ENCODE peak calls at places on chromosomes 6 and 20, in ten cellular contexts. R is right atrium auricular region, A is mammary epithelial cell, W is tibial artery, U is mesendoderm, F is cardiac muscle cell, C is Caco-2, P is colonic mucosa, Y is right cardiac atrium, Z is lower lobe of right lung. N is an unnamed sample.

GRCh38 chr6:100281471-100281878 is 183.2 kb downstream of the SIM1 start:
- DNase-seq in R (no peak), A (no peak), W (no peak), U (peak; percentile 54), F (peak; percentile 15), C (no peak), P (no peak), Y (no peak), Z (no peak), N (no peak)

GRCh38 chr6:53179961-53180651 is 31.5 kb upstream of the GCM1 start:
- DNase-seq in R (no peak), A (peak; percentile 7), W (peak; percentile 36), U (no peak), F (peak; percentile 17), C (no peak), P (peak; percentile 48), Y (peak; percentile 38), Z (peak; percentile 50), N (peak; percentile 56)

GRCh38 chr20:29741894-29742698 is 1515.4 kb upstream of the DEFB115 start:
- DNase-seq in R (no peak), A (no peak), W (no peak), U (no peak), F (no peak), C (no peak), P (no peak), Y (no peak), Z (no peak), N (no peak)

GRCh38 chr6:26327450-26328264 is 37.3 kb upstream of the BTN3A2 start:
- DNase-seq in R (no peak), A (peak; percentile 71), W (no peak), U (peak; percentile 91), F (no peak), C (peak; percentile 70), P (peak; percentile 77), Y (no peak), Z (no peak), N (peak; percentile 83)

GRCh38 chr20:48547682-48548081 is 280.1 kb downstream of the PREX1 start:
- DNase-seq in R (no peak), A (no peak), W (no peak), U (no peak), F (no peak), C (peak; percentile 50), P (no peak), Y (no peak), Z (no peak), N (no peak)

GRCh38 chr20:15911557-15911956 is 661.7 kb downstream of the KIF16B start:
- DNase-seq in R (no peak), A (no peak), W (no peak), U (no peak), F (no peak), C (no peak), P (no peak), Y (no peak), Z (no peak), N (no peak)

GRCh38 chr20:32569380-32570305 is 15.5 kb downstream of the NOL4L start:
- DNase-seq in R (no peak), A (no peak), W (no peak), U (no peak), F (no peak), C (no peak), P (no peak), Y (no peak), Z (no peak), N (no peak)

GRCh38 chr6:109255946-109256628 is 126.2 kb downstream of the CD164 start:
- DNase-seq in R (no peak), A (no peak), W (no peak), U (no peak), F (no peak), C (no peak), P (peak; percentile 46), Y (no peak), Z (no peak), N (no peak)

GRCh38 chr6:25369043-25369442 is 89.9 kb downstream of the CARMIL1 start:
- DNase-seq in R (no peak), A (no peak), W (no peak), U (no peak), F (no peak), C (no peak), P (no peak), Y (peak; percentile 41), Z (no peak), N (peak; percentile 29)

GRCh38 chr20:24718696-24719095 is 230.4 kb upstream of the CST7 start:
- DNase-seq in R (no peak), A (no peak), W (no peak), U (peak; percentile 16), F (no peak), C (no peak), P (no peak), Y (no peak), Z (no peak), N (no peak)

GRCh38 chr20:17868700-17869231 is 99.8 kb downstream of the SNX5 start:
- DNase-seq in R (no peak), A (no peak), W (peak; percentile 16), U (no peak), F (no peak), C (no peak), P (no peak), Y (no peak), Z (no peak), N (no peak)

GRCh38 chr6:73393278-73393677 is 1.4 kb upstream of the DDX43 start:
- DNase-seq in R (no peak), A (no peak), W (no peak), U (no peak), F (no peak), C (no peak), P (no peak), Y (no peak), Z (no peak), N (peak; percentile 32)

GRCh38 chr6:135030532-135031178 is 24.0 kb downstream of the HBS1L start:
- DNase-seq in R (no peak), A (no peak), W (no peak), U (no peak), F (no peak), C (no peak), P (no peak), Y (no peak), Z (no peak), N (peak; percentile 49)

GRCh38 chr6:159170999-159171712 is 2.0 kb downstream of the FNDC1 start:
- DNase-seq in R (no peak), A (peak; percentile 14), W (peak; percentile 30), U (no peak), F (peak; percentile 8), C (no peak), P (no peak), Y (peak; percentile 25), Z (no peak), N (peak; percentile 91)

GRCh38 chr20:23349338-23350006 is 1.1 kb upstream of the NXT1 start:
- DNase-seq in R (no peak), A (no peak), W (no peak), U (peak; percentile 70), F (peak; percentile 42), C (no peak), P (peak; percentile 32), Y (no peak), Z (no peak), N (no peak)

DNA sequence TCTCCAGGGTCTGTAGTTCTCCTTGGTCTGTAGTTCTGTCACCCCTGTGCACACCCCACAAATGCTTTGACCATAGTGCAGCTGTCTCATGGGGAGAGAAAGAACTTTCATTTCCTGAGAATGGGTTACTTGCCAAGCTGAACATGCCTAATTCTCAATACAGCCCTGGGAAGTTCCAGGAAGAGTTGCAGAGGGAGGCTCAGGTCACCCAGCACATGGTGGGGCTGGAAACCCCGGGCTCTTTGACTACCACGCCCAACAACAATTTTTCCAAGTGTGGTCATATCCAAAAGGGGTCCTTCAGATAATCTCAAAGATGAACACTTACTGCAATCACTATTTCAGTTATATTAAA is 2.2 kb upstream of the PTPRA start:
- DNase-seq in R (no peak), A (peak; percentile 40), W (no peak), U (no peak), F (no peak), C (no peak), P (no peak), Y (no peak), Z (no peak), N (peak; percentile 41)
- H3K4me1 ChIP-seq in R (no peaks in the 10 kb centered on the region), A (peaks cover 20% of the 10 kb centered on the region), W (peaks cover 41% of the 10 kb centered on the region), U (peaks cover 5% of the 10 kb centered on the region), F (peaks cover 9% of the 10 kb centered on the region), C (peaks cover 12% of the 10 kb centered on the region), P (no peaks in the 10 kb centered on the region), Y (peaks cover 3% of the 10 kb centered on the region), Z (peaks cover 42% of the 10 kb centered on the region), N (peaks cover 7% of the 10 kb centered on the region)

GRCh38 chr6:110529907-110530306 is 53.5 kb upstream of the SLC22A16 start:
- DNase-seq in R (no peak), A (peak; percentile 23), W (no peak), U (no peak), F (no peak), C (no peak), P (no peak), Y (no peak), Z (no peak), N (peak; percentile 58)
- H3K4me3 ChIP-seq in R (no peak overlapping the region), A (no peak overlapping the region), W (no peak overlapping the region), U (no peak overlapping the region), F (no peak overlapping the region), C (no peak overlapping the region), P (no peak overlapping the region), Y (no peak overlapping the region), Z (no peak overlapping the region), N (no peak overlapping the region)

GRCh38 chr6:44665683-44666082 is 278.2 kb downstream of the CDC5L start:
- DNase-seq in R (no peak), A (no peak), W (no peak), U (no peak), F (no peak), C (no peak), P (no peak), Y (no peak), Z (no peak), N (no peak)
- H3K4me1 ChIP-seq in R (no peaks in the 10 kb centered on the region), A (peaks cover 39% of the 10 kb centered on the region), W (peaks cover 12% of the 10 kb centered on the region), U (peaks cover 33% of the 10 kb centered on the region), F (peaks cover 6% of the 10 kb centered on the region), C (no peaks in the 10 kb centered on the region), P (no peaks in the 10 kb centered on the region), Y (no peaks in the 10 kb centered on the region), Z (peaks cover 13% of the 10 kb centered on the region), N (peaks cover 8% of the 10 kb centered on the region)

GRCh38 chr6:56537223-56537770 is 105.4 kb downstream of the DST start:
- DNase-seq in R (no peak), A (no peak), W (no peak), U (peak; percentile 19), F (no peak), C (no peak), P (no peak), Y (no peak), Z (no peak), N (no peak)

GRCh38 chr6:56538851-56539250 is 103.8 kb downstream of the DST start:
- DNase-seq in R (no peak), A (no peak), W (no peak), U (no peak), F (no peak), C (no peak), P (no peak), Y (no peak), Z (no peak), N (no peak)

GRCh38 chr6:56535626-56536025 is 107.1 kb downstream of the DST start:
- DNase-seq in R (no peak), A (no peak), W (no peak), U (no peak), F (no peak), C (no peak), P (no peak), Y (no peak), Z (no peak), N (no peak)

GRCh38 chr6:56534680-56535419 is 107.8 kb downstream of the DST start:
- DNase-seq in R (no peak), A (no peak), W (no peak), U (peak; percentile 13), F (no peak), C (no peak), P (no peak), Y (no peak), Z (no peak), N (no peak)

GRCh38 chr6:56536536-56536935 is 106.2 kb downstream of the DST start:
- DNase-seq in R (no peak), A (no peak), W (no peak), U (no peak), F (no peak), C (no peak), P (no peak), Y (no peak), Z (no peak), N (no peak)
- H3K4me3 ChIP-seq in R (no peak overlapping the region), A (no peak overlapping the region), W (peak overlapping the region; percentile 71), U (no peak overlapping the region), F (no peak overlapping the region), C (no peak overlapping the region), P (no peak overlapping the region), Y (no peak overlapping the region), Z (peak overlapping the region; percentile 65), N (no peak overlapping the region)